ENCODE peak calls at places on chromosomes 2 and 18, in nine cellular contexts. B is neural progenitor cell, D is thyroid gland, Q is endothelial cell, Y is foreskin fibroblast, Z is stomach, G is vagina, K is epithelial cell of esophagus, E is MCF 10A. T is an unnamed sample.

GRCh38 chr2:230849633-230850357 is 14.9 kb upstream of the ITM2C start:
- DNase-seq in Y (no peak), K (peak), G (no peak), B (peak), Q (peak), Z (peak), D (peak), E (peak), T (no peak)

GRCh38 chr2:191721331-191721730 is 43.4 kb downstream of the NABP1 start:
- DNase-seq in Q (no peak), Z (no peak), B (no peak), K (no peak), D (no peak), E (no peak), Y (no peak), G (no peak), T (no peak)

GRCh38 chr2:168699834-168700417 is 102.5 kb upstream of the NOSTRIN start:
- DNase-seq in Z (peak), B (no peak), Q (no peak), G (no peak), Y (peak), K (no peak), D (peak), E (peak), T (peak)

GRCh38 chr2:52776571-52776970 is 991.0 kb upstream of the CHAC2 start:
- DNase-seq in G (no peak), D (no peak), K (no peak), Q (no peak), Y (no peak), B (no peak), E (no peak), Z (no peak), T (no peak)

GRCh38 chr2:54565551-54565950 is 109.4 kb downstream of the SPTBN1 start:
- DNase-seq in E (no peak), D (no peak), G (no peak), B (no peak), Z (no peak), Y (no peak), Q (no peak), K (no peak), T (no peak)

GRCh38 chr2:195500878-195501277 is 156.1 kb upstream of the SLC39A10 start:
- DNase-seq in G (no peak), Q (no peak), E (no peak), B (no peak), D (no peak), Y (no peak), K (no peak), Z (no peak), T (no peak)

GRCh38 chr2:222423632-222424280 is 587 bp upstream of the SGPP2 start:
- DNase-seq in B (no peak), Y (no peak), G (no peak), Q (no peak), Z (no peak), K (peak), E (peak), D (peak), T (peak)

GRCh38 chr2:80567991-80568390 is 263.4 kb upstream of the LRRTM1 start:
- DNase-seq in Y (no peak), Z (no peak), E (no peak), G (no peak), Q (no peak), D (no peak), B (no peak), K (no peak), T (no peak)

GRCh38 chr18:40375811-40376210 is 1579.2 kb upstream of the PIK3C3 start:
- DNase-seq in Q (no peak), D (no peak), Y (peak), Z (no peak), G (no peak), K (no peak), E (no peak), B (no peak), T (no peak)

GRCh38 chr2:97928591-97928990 is 67.2 kb downstream of the TMEM131 start:
- DNase-seq in E (no peak), Z (no peak), Q (no peak), K (no peak), B (no peak), Y (no peak), D (no peak), G (no peak), T (no peak)

GRCh38 chr2:27308359-27308875 is at the start of gene UCN:
- DNase-seq in K (peak), Y (no peak), B (peak), G (no peak), Z (no peak), E (no peak), D (peak), Q (peak), T (no peak)

GRCh38 chr2:239805414-239805813 is 219.7 kb downstream of the NDUFA10 start:
- DNase-seq in B (no peak), E (no peak), Z (peak), G (peak), Y (no peak), K (no peak), D (no peak), Q (no peak), T (no peak)

DNA sequence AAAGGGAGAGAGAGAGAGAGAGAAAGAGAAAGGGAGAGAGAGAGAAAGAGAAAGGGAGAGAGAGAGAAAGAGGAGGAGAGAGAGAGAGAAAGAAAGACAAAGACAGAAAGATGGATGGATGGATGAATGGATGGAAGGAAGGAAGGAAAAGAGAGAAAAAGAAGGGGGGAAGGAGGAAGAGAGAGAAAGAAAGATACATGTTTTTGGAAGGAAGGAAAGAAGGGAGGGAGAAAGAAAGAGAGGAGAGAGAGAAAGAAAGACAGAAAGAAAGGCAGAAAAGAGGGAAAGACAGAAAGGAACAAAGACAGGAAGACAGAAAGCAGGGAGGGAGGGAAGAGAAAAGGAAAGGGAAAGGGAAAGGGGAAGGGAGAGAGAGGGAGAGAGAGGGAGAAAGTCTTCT is 51.6 kb downstream of the RNU4ATAC start:
- DNase-seq in E (no peak), K (no peak), D (no peak), Z (no peak), G (no peak), Y (no peak), Q (no peak), B (no peak), T (no peak)
- TF ChIP-seq CTCF in E (no peak), K (no peak), D (no peak), Z (no peak), G (no peak), Y (no peak), Q (no peak), B (no peak), T (no peak)

GRCh38 chr2:215635788-215636139 is 199.9 kb upstream of the FN1 start:
- DNase-seq in K (peak), Z (no peak), E (peak), Q (no peak), D (no peak), G (no peak), Y (peak), B (no peak), T (no peak)
- TF ChIP-seq CTCF in K (peak), Z (no peak), E (no peak), Q (no peak), D (no peak), G (no peak), Y (peak), B (peak), T (no peak)

DNA sequence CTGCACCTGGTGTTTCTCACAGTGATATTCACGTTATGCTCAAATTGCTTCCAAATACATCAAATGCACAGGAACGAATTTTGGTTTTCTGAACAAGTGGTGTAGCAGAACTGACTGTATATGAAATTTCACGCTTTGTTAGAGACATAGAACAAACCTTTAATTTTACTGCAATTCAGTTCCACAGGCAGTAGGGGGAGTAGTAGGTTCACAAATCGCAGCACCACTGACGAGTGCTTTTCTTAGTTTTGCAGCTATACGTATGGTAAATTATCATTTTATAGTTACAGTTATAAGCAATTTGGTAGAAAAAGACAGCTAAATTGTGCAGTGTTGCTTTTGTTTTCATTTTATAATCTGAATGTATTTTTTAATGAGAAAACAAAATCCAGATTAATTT is 113.3 kb downstream of the KIAA1328 start:
- DNase-seq in Y (peak), Q (peak), B (peak), Z (no peak), K (peak), E (peak), G (no peak), D (no peak), T (no peak)
- TF ChIP-seq CTCF in Y (peak), Q (peak), B (peak), Z (peak), K (peak), E (peak), G (no peak), D (no peak), T (peak)

GRCh38 chr2:160353166-160353565 is 140.4 kb downstream of the RBMS1 start:
- DNase-seq in B (no peak), Q (no peak), Y (no peak), D (no peak), K (peak), Z (no peak), G (no peak), E (peak), T (no peak)
- TF ChIP-seq CTCF in B (peak), Q (no peak), Y (no peak), D (no peak), K (peak), Z (no peak), G (peak), E (peak), T (no peak)

GRCh38 chr18:71075147-71075546 is 786.3 kb downstream of the SOCS6 start:
- DNase-seq in B (no peak), Z (no peak), E (no peak), D (no peak), Q (no peak), K (no peak), Y (no peak), G (no peak), T (no peak)
- TF ChIP-seq CTCF in B (no peak), Z (no peak), E (no peak), D (no peak), Q (no peak), K (no peak), Y (no peak), G (no peak), T (no peak)

GRCh38 chr18:12393998-12394397 is 13.7 kb upstream of the PRELID3A start:
- DNase-seq in D (no peak), Z (no peak), E (no peak), K (peak), G (no peak), Y (no peak), B (no peak), Q (no peak), T (no peak)

GRCh38 chr18:12397254-12397653 is 10.5 kb upstream of the PRELID3A start:
- DNase-seq in Z (no peak), Q (no peak), E (no peak), D (no peak), K (no peak), B (no peak), G (no peak), Y (no peak), T (no peak)

GRCh38 chr18:12393510-12393909 is 14.2 kb upstream of the PRELID3A start:
- DNase-seq in B (no peak), Y (no peak), D (no peak), Q (no peak), E (no peak), Z (no peak), K (no peak), G (no peak), T (no peak)

GRCh38 chr18:12391487-12392136 is 14.6 kb upstream of the AFG3L2 start:
- DNase-seq in Q (peak), B (peak), E (peak), D (peak), Y (peak), G (no peak), K (peak), Z (peak), T (no peak)

DNA sequence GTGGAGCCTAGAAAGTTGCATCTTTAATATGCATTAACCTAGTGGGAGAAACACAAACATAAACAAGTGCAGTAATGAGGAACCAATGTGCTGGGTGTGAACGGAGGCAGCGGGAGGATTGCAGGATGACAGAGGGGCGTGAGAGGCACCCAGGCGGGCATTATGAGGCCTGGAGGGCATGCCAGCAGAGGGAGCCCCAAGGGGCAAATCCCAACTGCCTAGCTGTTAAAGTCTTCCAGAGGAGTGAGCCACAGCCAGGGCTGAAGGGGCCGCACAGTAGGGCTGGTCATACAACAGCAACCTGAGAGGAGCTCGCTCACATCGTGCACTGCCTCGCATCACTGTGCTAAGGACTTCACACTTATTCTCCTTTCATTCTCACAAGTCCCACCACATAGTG is 13.3 kb upstream of the PRELID3A start:
- DNase-seq in Z (no peak), Y (no peak), G (no peak), E (peak), Q (peak), K (peak), D (no peak), B (peak), T (no peak)
- TF ChIP-seq CTCF in Z (peak), Y (peak), G (no peak), E (peak), Q (no peak), K (peak), D (no peak), B (peak), T (peak)

T was measured in left lung.